ENCODE peak calls at places on chromosomes 5 and 9, in five cellular contexts. One of them, this sample, is unnamed.

GRCh38 chr5:102540251-102540812 is 41.5 kb upstream of the SLCO6A1 start:
- DNase-seq in HL-60: no peak
- DNase-seq in endothelial cell of umbilical vein: no peak
- DNase-seq in transverse colon: no peak
- DNase-seq in K562: no peak
- DNase-seq in this sample: no peak

GRCh38 chr5:55600536-55601208 is 65.9 kb upstream of the PLPP1 start:
- DNase-seq in HL-60: no peak
- DNase-seq in endothelial cell of umbilical vein: peak
- DNase-seq in transverse colon: no peak
- DNase-seq in K562: no peak
- DNase-seq in this sample: no peak

GRCh38 chr5:178416919-178417318 is 173.3 kb downstream of the COL23A1 start:
- DNase-seq in HL-60: no peak
- DNase-seq in endothelial cell of umbilical vein: no peak
- DNase-seq in transverse colon: no peak
- DNase-seq in K562: no peak
- DNase-seq in this sample: peak

GRCh38 chr5:152532714-152533113 is 127.6 kb upstream of the NMUR2 start:
- DNase-seq in HL-60: no peak
- DNase-seq in endothelial cell of umbilical vein: peak
- DNase-seq in transverse colon: no peak
- DNase-seq in K562: no peak
- DNase-seq in this sample: no peak

GRCh38 chr9:98427491-98427890 is 172.0 kb upstream of the TBC1D2 start:
- DNase-seq in HL-60: no peak
- DNase-seq in endothelial cell of umbilical vein: no peak
- DNase-seq in transverse colon: no peak
- DNase-seq in K562: no peak
- DNase-seq in this sample: no peak

GRCh38 chr9:82721596-82721995 is 341.3 kb downstream of the RASEF start:
- DNase-seq in HL-60: no peak
- DNase-seq in endothelial cell of umbilical vein: no peak
- DNase-seq in transverse colon: no peak
- DNase-seq in K562: no peak
- DNase-seq in this sample: no peak

GRCh38 chr5:126433708-126434107 is 10.5 kb downstream of the GRAMD2B start:
- DNase-seq in HL-60: no peak
- DNase-seq in endothelial cell of umbilical vein: no peak
- DNase-seq in transverse colon: no peak
- DNase-seq in K562: no peak
- DNase-seq in this sample: no peak

GRCh38 chr5:169801324-169801777 is 164.3 kb downstream of the DOCK2 start:
- DNase-seq in HL-60: peak
- DNase-seq in endothelial cell of umbilical vein: no peak
- DNase-seq in transverse colon: no peak
- DNase-seq in K562: no peak
- DNase-seq in this sample: no peak

GRCh38 chr9:36486933-36487481 is 85.7 kb upstream of the MELK start:
- DNase-seq in HL-60: peak
- DNase-seq in endothelial cell of umbilical vein: peak
- DNase-seq in transverse colon: peak
- DNase-seq in K562: peak
- DNase-seq in this sample: peak

GRCh38 chr5:94802450-94802849 is 184.0 kb downstream of the SLF1 start:
- DNase-seq in HL-60: no peak
- DNase-seq in endothelial cell of umbilical vein: no peak
- DNase-seq in transverse colon: no peak
- DNase-seq in K562: no peak
- DNase-seq in this sample: no peak

GRCh38 chr5:35618791-35619190 is 1.1 kb downstream of the SPEF2 start:
- DNase-seq in HL-60: no peak
- DNase-seq in endothelial cell of umbilical vein: no peak
- DNase-seq in transverse colon: no peak
- DNase-seq in K562: no peak
- DNase-seq in this sample: no peak

GRCh38 chr5:167561796-167562195 is 729.6 kb upstream of the WWC1 start:
- DNase-seq in HL-60: no peak
- DNase-seq in endothelial cell of umbilical vein: no peak
- DNase-seq in transverse colon: no peak
- DNase-seq in K562: no peak
- DNase-seq in this sample: no peak

GRCh38 chr5:50582699-50583098 is 83.7 kb upstream of the PARP8 start:
- DNase-seq in HL-60: no peak
- DNase-seq in endothelial cell of umbilical vein: no peak
- DNase-seq in transverse colon: no peak
- DNase-seq in K562: no peak
- DNase-seq in this sample: no peak

GRCh38 chr5:14816999-14817761 is 54.4 kb downstream of the ANKH start:
- DNase-seq in HL-60: no peak
- DNase-seq in endothelial cell of umbilical vein: no peak
- DNase-seq in transverse colon: no peak
- DNase-seq in K562: no peak
- DNase-seq in this sample: no peak

GRCh38 chr9:120326076-120326693 is 253.8 kb downstream of the CDK5RAP2 start:
- DNase-seq in HL-60: no peak
- DNase-seq in endothelial cell of umbilical vein: no peak
- DNase-seq in transverse colon: no peak
- DNase-seq in K562: no peak
- DNase-seq in this sample: no peak

GRCh38 chr9:120323125-120323524 is 256.8 kb downstream of the CDK5RAP2 start:
- DNase-seq in HL-60: no peak
- DNase-seq in endothelial cell of umbilical vein: no peak
- DNase-seq in transverse colon: no peak
- DNase-seq in K562: no peak
- DNase-seq in this sample: no peak

GRCh38 chr9:120324461-120324860 is 255.5 kb downstream of the CDK5RAP2 start:
- DNase-seq in HL-60: no peak
- DNase-seq in endothelial cell of umbilical vein: no peak
- DNase-seq in transverse colon: no peak
- DNase-seq in K562: no peak
- DNase-seq in this sample: no peak

GRCh38 chr9:120327322-120327721 is 252.6 kb downstream of the CDK5RAP2 start:
- DNase-seq in HL-60: no peak
- DNase-seq in endothelial cell of umbilical vein: no peak
- DNase-seq in transverse colon: no peak
- DNase-seq in K562: no peak
- DNase-seq in this sample: no peak

GRCh38 chr9:120324996-120325642 is 254.8 kb downstream of the CDK5RAP2 start:
- DNase-seq in HL-60: no peak
- DNase-seq in endothelial cell of umbilical vein: no peak
- DNase-seq in transverse colon: no peak
- DNase-seq in K562: peak
- DNase-seq in this sample: no peak
- TF ChIP-seq CTCF in HL-60: no peak
- TF ChIP-seq CTCF in endothelial cell of umbilical vein: no peak
- TF ChIP-seq CTCF in transverse colon: no peak
- TF ChIP-seq CTCF in K562: peak
- TF ChIP-seq CTCF in this sample: no peak

GRCh38 chr9:114382951-114383865 is 4.6 kb downstream of the AKNA start:
- DNase-seq in HL-60: no peak
- DNase-seq in endothelial cell of umbilical vein: no peak
- DNase-seq in transverse colon: peak
- DNase-seq in K562: no peak
- DNase-seq in this sample: peak
- TF ChIP-seq POLR2AphosphoS5 in HL-60: no peak
- TF ChIP-seq POLR2AphosphoS5 in endothelial cell of umbilical vein: no peak
- TF ChIP-seq POLR2AphosphoS5 in transverse colon: no peak
- TF ChIP-seq POLR2AphosphoS5 in K562: no peak
- TF ChIP-seq POLR2AphosphoS5 in this sample: no peak

DNA sequence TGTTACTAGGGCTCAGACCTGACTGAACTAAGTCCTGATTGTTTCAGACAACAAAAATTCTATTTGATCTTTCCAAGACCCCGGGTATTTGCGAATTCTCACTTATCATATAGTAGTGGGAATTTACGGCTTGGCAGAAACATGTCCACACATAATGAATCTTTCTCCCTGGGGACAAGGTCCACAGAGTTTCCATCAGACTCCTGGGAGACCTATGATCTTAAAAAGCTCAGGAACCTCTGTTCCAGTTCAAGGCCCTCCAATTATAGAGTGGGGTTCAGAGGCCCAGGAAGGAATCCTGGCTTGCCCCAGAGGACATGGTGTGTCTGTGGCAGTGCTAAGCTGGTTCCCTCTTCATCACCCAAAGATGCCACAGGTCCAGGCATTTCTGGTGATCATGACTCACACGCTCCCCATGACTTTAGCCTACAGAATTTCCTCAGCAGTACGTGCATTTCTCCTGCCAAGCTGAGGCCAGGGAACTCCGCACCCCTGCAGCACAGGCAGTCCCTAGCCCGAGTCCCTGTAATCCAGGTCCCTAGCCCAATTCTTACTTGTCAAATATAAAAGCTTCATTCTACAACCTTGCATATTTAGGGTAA is 12.6 kb downstream of the RAPGEF1 start:
- DNase-seq in HL-60: no peak
- DNase-seq in endothelial cell of umbilical vein: peak
- DNase-seq in transverse colon: no peak
- DNase-seq in K562: no peak
- DNase-seq in this sample: peak
- H3K4me3 ChIP-seq in HL-60: no peak
- H3K4me3 ChIP-seq in endothelial cell of umbilical vein: no peak
- H3K4me3 ChIP-seq in transverse colon: no peak
- H3K4me3 ChIP-seq in K562: no peak
- H3K4me3 ChIP-seq in this sample: no peak

GRCh38 chr9:125425901-125426515 is 164.4 kb downstream of the GAPVD1 start:
- DNase-seq in HL-60: no peak
- DNase-seq in endothelial cell of umbilical vein: no peak
- DNase-seq in transverse colon: no peak
- DNase-seq in K562: no peak
- DNase-seq in this sample: no peak
- TF ChIP-seq CTCF in HL-60: no peak
- TF ChIP-seq CTCF in endothelial cell of umbilical vein: no peak
- TF ChIP-seq CTCF in transverse colon: no peak
- TF ChIP-seq CTCF in K562: no peak
- TF ChIP-seq CTCF in this sample: no peak

GRCh38 chr5:88678780-88679491 is 204.0 kb downstream of the MEF2C start:
- DNase-seq in HL-60: no peak
- DNase-seq in endothelial cell of umbilical vein: no peak
- DNase-seq in transverse colon: no peak
- DNase-seq in K562: no peak
- DNase-seq in this sample: no peak

GRCh38 chr5:88676637-88677481 is 206.1 kb downstream of the MEF2C start:
- DNase-seq in HL-60: no peak
- DNase-seq in endothelial cell of umbilical vein: no peak
- DNase-seq in transverse colon: no peak
- DNase-seq in K562: no peak
- DNase-seq in this sample: no peak

GRCh38 chr5:88677502-88677901 is 205.5 kb downstream of the MEF2C start:
- DNase-seq in HL-60: no peak
- DNase-seq in endothelial cell of umbilical vein: no peak
- DNase-seq in transverse colon: no peak
- DNase-seq in K562: no peak
- DNase-seq in this sample: no peak

GRCh38 chr5:88679638-88680037 is 203.3 kb downstream of the MEF2C start:
- DNase-seq in HL-60: no peak
- DNase-seq in endothelial cell of umbilical vein: no peak
- DNase-seq in transverse colon: no peak
- DNase-seq in K562: no peak
- DNase-seq in this sample: no peak

DNA sequence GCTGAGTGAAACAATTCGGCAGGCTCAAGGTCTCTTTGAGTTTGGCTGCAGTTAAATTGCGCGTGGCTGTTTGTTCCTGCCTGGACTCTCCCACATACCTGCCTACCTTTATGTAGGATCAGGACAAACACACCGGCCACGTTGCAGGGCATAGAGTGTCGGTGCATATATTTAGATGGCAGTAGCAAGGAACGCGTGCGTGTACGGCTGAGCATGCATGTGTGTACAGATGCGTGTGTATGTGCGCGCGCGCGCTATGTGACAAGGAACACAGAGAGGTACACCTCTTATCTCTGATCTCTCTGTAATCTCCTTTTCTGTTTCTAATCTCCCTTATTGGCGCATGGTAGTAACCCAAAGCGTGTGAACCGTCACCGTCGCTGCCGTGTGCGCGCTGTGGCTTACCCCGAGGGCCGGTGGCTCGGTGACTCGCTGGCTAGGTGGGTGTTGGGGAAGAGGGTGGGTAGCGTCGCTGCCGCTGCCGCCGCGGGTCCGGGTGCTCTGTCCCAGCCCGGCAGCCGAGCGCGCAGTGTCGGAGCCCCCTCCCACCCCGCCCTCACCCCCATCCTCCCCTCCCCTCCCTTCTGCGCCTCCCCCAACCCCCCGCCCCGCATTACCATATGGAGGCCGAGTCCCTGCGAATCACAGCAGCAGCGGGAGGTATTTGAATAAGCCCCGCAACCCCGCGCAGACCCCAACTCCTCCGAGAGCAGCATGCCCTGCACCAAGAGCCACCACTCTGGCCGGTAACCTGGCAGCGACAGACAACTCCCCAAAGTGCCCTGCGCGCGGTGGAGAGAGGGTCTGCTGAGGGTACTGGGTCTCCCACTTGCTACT is 204.8 kb downstream of the MEF2C start:
- DNase-seq in HL-60: no peak
- DNase-seq in endothelial cell of umbilical vein: no peak
- DNase-seq in transverse colon: no peak
- DNase-seq in K562: no peak
- DNase-seq in this sample: no peak
- TF ChIP-seq POLR2AphosphoS5 in HL-60: no peak
- TF ChIP-seq POLR2AphosphoS5 in endothelial cell of umbilical vein: no peak
- TF ChIP-seq POLR2AphosphoS5 in transverse colon: no peak
- TF ChIP-seq POLR2AphosphoS5 in K562: no peak
- TF ChIP-seq POLR2AphosphoS5 in this sample: no peak

GRCh38 chr5:139378941-139379361 is 4.1 kb downstream of the SLC23A1 start:
- DNase-seq in HL-60: no peak
- DNase-seq in endothelial cell of umbilical vein: no peak
- DNase-seq in transverse colon: peak
- DNase-seq in K562: no peak
- DNase-seq in this sample: peak
- H3K4me3 ChIP-seq in HL-60: no peak
- H3K4me3 ChIP-seq in endothelial cell of umbilical vein: no peak
- H3K4me3 ChIP-seq in transverse colon: no peak
- H3K4me3 ChIP-seq in K562: no peak
- H3K4me3 ChIP-seq in this sample: no peak

GRCh38 chr5:142501890-142502289 is 177.1 kb upstream of the SPRY4 start:
- DNase-seq in HL-60: no peak
- DNase-seq in endothelial cell of umbilical vein: no peak
- DNase-seq in transverse colon: no peak
- DNase-seq in K562: no peak
- DNase-seq in this sample: no peak
- TF ChIP-seq CTCF in HL-60: no peak
- TF ChIP-seq CTCF in endothelial cell of umbilical vein: no peak
- TF ChIP-seq CTCF in transverse colon: no peak
- TF ChIP-seq CTCF in K562: no peak
- TF ChIP-seq CTCF in this sample: no peak

DNA sequence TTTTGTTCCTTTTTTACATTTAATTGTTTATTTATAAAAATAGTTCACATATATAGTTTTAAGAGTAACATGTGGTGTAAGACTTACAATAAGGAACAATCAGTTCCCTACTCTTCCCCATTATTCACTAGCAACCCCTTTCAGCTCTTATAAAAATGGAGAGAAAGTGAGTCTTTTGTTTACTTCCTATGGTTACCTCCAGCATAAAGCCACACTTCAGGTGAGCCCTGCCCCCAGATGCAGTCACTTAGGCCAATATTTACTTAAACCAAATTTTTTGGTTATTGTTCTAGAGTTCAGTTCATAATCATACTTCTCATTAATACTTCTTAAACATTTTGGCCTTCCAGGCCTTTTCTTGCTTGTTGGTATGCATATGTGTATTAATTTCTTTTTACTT is 33.7 kb downstream of the UBE2R2 start:
- DNase-seq in HL-60: no peak
- DNase-seq in endothelial cell of umbilical vein: no peak
- DNase-seq in transverse colon: no peak
- DNase-seq in K562: no peak
- DNase-seq in this sample: no peak
- TF ChIP-seq POLR2AphosphoS5 in HL-60: no peak
- TF ChIP-seq POLR2AphosphoS5 in endothelial cell of umbilical vein: no peak
- TF ChIP-seq POLR2AphosphoS5 in transverse colon: no peak
- TF ChIP-seq POLR2AphosphoS5 in K562: no peak
- TF ChIP-seq POLR2AphosphoS5 in this sample: no peak

This sample was measured in sigmoid colon.